ENCODE peak calls at places on chromosomes 6 and 20, in nine cellular contexts. B is heart right ventricle; R is heart left ventricle; X is CD8-positive, alpha-beta T cell; A is endothelial cell; P is ascending aorta; I is suprapubic skin; W is brain microvascular endothelial cell; M is cardiac fibroblast. V is an unnamed sample.

GRCh38 chr20:44038681-44039123 is 124.0 kb downstream of the TOX2 start:
- DNase-seq in P (no peak), A (no peak), B (no peak), M (no peak), X (peak; percentile 35), R (no peak), I (peak; percentile 54), W (no peak), V (no peak)

GRCh38 chr20:45309075-45309474 is 976 bp upstream of the MATN4 start:
- DNase-seq in M (no peak), W (no peak), A (no peak), I (no peak), X (no peak), R (no peak), P (no peak), B (no peak), V (no peak)

GRCh38 chr20:62641749-62642665 is at the start of gene SLCO4A1:
- DNase-seq in B (peak; percentile 70), R (peak; percentile 85), M (peak; percentile 23), W (no peak), P (peak; percentile 79), A (peak; percentile 39), I (no peak), X (peak; percentile 90), V (peak; percentile 97)

GRCh38 chr6:107235521-107235920 is 120.2 kb upstream of the BEND3 start:
- DNase-seq in M (peak; percentile 63), P (no peak), X (no peak), R (no peak), A (no peak), I (no peak), W (no peak), B (no peak), V (no peak)

GRCh38 chr6:139364302-139364981 is 10.0 kb downstream of the CITED2 start:
- DNase-seq in R (no peak), A (no peak), B (no peak), M (peak; percentile 74), X (no peak), I (no peak), W (no peak), P (no peak), V (no peak)

GRCh38 chr6:22470454-22471368 is 98.7 kb upstream of the HDGFL1 start:
- DNase-seq in R (peak; percentile 62), I (no peak), W (peak; percentile 60), A (no peak), P (peak; percentile 68), X (no peak), B (peak; percentile 72), M (peak; percentile 65), V (no peak)

GRCh38 chr6:10528170-10528981 is 7.2 kb downstream of the GCNT2 start:
- DNase-seq in M (peak; percentile 2), P (peak; percentile 75), A (no peak), B (no peak), X (peak; percentile 56), I (no peak), R (no peak), W (peak; percentile 74), V (no peak)

GRCh38 chr6:35048031-35048613 is 93.0 kb downstream of the TCP11 start:
- DNase-seq in M (no peak), W (no peak), X (no peak), A (no peak), I (no peak), R (peak; percentile 56), P (no peak), B (no peak), V (no peak)

GRCh38 chr6:7146079-7146828 is 38.5 kb downstream of the RREB1 start:
- DNase-seq in X (no peak), I (no peak), W (peak; percentile 58), A (no peak), P (peak; percentile 76), R (peak; percentile 61), M (peak; percentile 78), B (peak; percentile 44), V (no peak)

DNA sequence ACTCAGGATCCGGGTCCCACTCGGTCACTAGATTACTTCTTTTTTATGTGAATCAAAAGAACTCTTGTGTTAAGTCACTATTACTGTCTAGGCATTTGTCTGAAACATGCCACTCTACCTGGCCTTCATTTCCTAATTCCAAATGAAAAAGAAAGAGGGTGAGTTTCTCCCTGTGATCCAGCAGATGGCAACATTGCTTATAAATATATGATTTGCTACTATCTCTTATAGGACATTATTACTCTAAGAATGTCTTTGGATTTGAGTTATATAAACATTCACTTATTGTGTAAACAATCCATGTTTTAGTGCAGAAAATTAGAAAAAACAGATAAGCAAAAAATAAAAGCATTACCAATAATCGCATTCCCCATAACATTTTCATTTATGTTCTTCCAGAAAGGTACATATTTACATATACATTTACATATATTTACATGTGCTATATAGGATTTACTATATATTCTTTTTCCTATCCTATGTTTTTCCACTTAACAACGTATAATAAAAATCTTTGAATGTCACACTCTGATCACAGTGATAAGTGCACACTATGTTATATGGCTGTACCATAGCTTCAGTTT is 66.9 kb downstream of the FAXC start:
- DNase-seq in R (no peak), A (no peak), W (no peak), X (no peak), M (peak; percentile 36), B (no peak), I (no peak), P (no peak), V (no peak)
- TF ChIP-seq CTCF in R (no peak), A (peak; percentile 65), W (peak; percentile 56), X (no peak), M (peak; percentile 46), B (peak; percentile 25), I (no peak), P (no peak), V (peak; percentile 52)

GRCh38 chr6:53581161-53581560 is 36.3 kb upstream of the GCLC start:
- DNase-seq in W (peak; percentile 3), B (no peak), I (no peak), P (no peak), M (peak; percentile 55), X (no peak), R (no peak), A (no peak), V (no peak)

GRCh38 chr6:53582963-53583362 is 38.1 kb upstream of the GCLC start:
- DNase-seq in P (no peak), B (no peak), X (no peak), M (peak; percentile 18), W (no peak), I (no peak), A (no peak), R (no peak), V (no peak)

GRCh38 chr6:53578371-53578770 is 33.5 kb upstream of the GCLC start:
- DNase-seq in B (no peak), X (no peak), A (no peak), W (no peak), M (no peak), P (no peak), I (no peak), R (no peak), V (no peak)

DNA sequence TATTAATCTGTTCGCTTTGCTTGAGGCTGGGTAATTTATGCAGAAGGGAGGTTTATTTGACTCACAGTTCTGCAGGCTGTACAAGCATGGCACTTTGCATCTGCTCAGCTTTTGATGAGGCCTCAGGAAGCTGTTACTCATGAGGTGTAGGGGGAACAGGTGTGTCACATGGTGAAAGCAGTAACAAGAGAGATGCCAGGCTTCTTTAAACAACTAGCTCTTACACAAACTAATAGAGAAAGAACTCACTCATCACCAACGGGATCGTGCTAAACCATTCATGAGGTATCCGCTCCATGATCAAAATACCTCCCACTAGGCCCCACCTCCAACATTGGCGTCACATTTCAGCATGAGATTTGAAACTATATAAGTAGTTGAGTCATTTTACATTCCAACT is 34.4 kb upstream of the GCLC start:
- DNase-seq in B (no peak), W (no peak), P (no peak), A (no peak), M (no peak), I (no peak), X (no peak), R (no peak), V (no peak)
- TF ChIP-seq CTCF in B (no peak), W (no peak), P (no peak), A (no peak), M (no peak), I (no peak), X (no peak), R (no peak), V (no peak)

GRCh38 chr6:98041921-98042320 is 758.9 kb upstream of the MMS22L start:
- DNase-seq in B (no peak), W (no peak), A (no peak), X (no peak), R (no peak), M (no peak), I (no peak), P (no peak), V (no peak)

GRCh38 chr6:98037571-98037970 is 754.6 kb upstream of the MMS22L start:
- DNase-seq in X (no peak), R (no peak), I (no peak), W (no peak), A (no peak), B (no peak), M (no peak), P (no peak), V (no peak)

GRCh38 chr6:98039443-98039842 is 756.4 kb upstream of the MMS22L start:
- DNase-seq in A (no peak), M (no peak), B (no peak), P (no peak), X (no peak), R (no peak), I (no peak), W (no peak), V (no peak)

GRCh38 chr6:98041072-98041471 is 758.1 kb upstream of the MMS22L start:
- DNase-seq in R (no peak), X (no peak), W (no peak), I (no peak), A (no peak), P (no peak), B (no peak), M (no peak), V (no peak)

DNA sequence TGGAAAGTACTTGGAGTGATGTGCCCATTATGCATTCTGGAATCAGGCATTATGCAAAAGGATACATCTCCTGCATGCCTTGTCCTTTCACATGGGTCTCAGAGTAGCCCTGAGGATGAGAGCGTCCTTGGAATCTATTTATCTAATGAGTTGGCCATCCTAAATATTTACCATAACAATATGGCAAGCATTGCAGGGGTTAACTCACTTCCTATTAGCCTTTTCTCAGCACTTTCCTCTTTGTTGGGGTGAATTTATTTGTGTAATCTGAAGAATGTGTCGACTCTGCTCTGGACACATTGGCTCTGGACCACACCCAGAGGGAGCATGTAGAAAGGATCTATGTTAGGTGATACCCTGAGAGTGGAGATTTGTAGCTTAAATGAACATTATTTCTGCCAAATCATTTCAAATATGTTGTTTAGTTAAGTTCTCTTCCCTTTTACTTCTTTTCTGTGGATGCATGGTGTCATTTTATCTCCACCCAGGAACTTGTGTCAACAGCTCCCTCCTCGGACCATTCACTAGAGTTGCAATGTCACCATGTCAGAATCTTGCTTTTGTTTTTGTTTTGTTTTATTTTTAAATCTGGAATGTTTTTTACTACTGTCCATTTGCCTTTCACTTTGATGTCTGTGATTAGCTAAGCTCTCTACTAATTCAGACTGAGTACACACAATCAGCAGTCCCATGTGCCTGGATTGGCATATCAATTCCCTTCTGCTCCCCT is 757.0 kb upstream of the MMS22L start:
- DNase-seq in W (no peak), A (no peak), M (peak; percentile 4), R (no peak), I (no peak), X (no peak), P (no peak), B (no peak), V (no peak)
- TF ChIP-seq CTCF in W (peak; percentile 57), A (no peak), M (no peak), R (peak; percentile 36), I (no peak), X (no peak), P (no peak), B (peak; percentile 28), V (peak; percentile 45)

GRCh38 chr6:112502348-112503130 is 155.4 kb downstream of the RFPL4B start:
- DNase-seq in M (peak; percentile 38), A (no peak), R (no peak), B (no peak), X (no peak), P (no peak), I (no peak), W (no peak), V (no peak)
- TF ChIP-seq CTCF in M (peak; percentile 26), A (peak; percentile 73), R (peak; percentile 43), B (peak; percentile 21), X (no peak), P (no peak), I (peak; percentile 6), W (peak; percentile 41), V (peak; percentile 23)

V was measured in D721Med.